ENCODE peak calls at places on chromosomes 3 and 15, in six cellular contexts. One of them, this sample, is unnamed.

GRCh38 chr3:52352566-52352965 is 36.4 kb downstream of the DNAH1 start:
- DNase-seq in uterus: no peak
- DNase-seq in NB4: no peak
- DNase-seq in prostate gland: no peak
- DNase-seq in ovary: no peak
- DNase-seq in stomach: no peak
- DNase-seq in this sample: no peak

GRCh38 chr15:69305204-69305931 is 6.7 kb downstream of the PAQR5 start:
- DNase-seq in prostate gland: no peak
- DNase-seq in stomach: no peak
- DNase-seq in NB4: peak; percentile 86
- DNase-seq in uterus: no peak
- DNase-seq in ovary: no peak
- DNase-seq in this sample: no peak

GRCh38 chr3:64924961-64925360 is 237.2 kb upstream of the ADAMTS9 start:
- DNase-seq in NB4: no peak
- DNase-seq in ovary: no peak
- DNase-seq in prostate gland: no peak
- DNase-seq in stomach: no peak
- DNase-seq in uterus: no peak
- DNase-seq in this sample: no peak

GRCh38 chr3:192851821-192852352 is 65.8 kb downstream of the MB21D2 start:
- DNase-seq in stomach: peak; percentile 88
- DNase-seq in NB4: peak; percentile 39
- DNase-seq in uterus: no peak
- DNase-seq in prostate gland: peak; percentile 56
- DNase-seq in ovary: no peak
- DNase-seq in this sample: peak; percentile 85

GRCh38 chr3:21356402-21356801 is 394.6 kb downstream of the ZNF385D start:
- DNase-seq in prostate gland: no peak
- DNase-seq in ovary: no peak
- DNase-seq in uterus: no peak
- DNase-seq in stomach: no peak
- DNase-seq in NB4: no peak
- DNase-seq in this sample: no peak

GRCh38 chr15:34056921-34057320 is 17.9 kb upstream of the AVEN start:
- DNase-seq in stomach: no peak
- DNase-seq in NB4: no peak
- DNase-seq in ovary: no peak
- DNase-seq in prostate gland: no peak
- DNase-seq in uterus: no peak
- DNase-seq in this sample: no peak

GRCh38 chr15:33874156-33874555 is 94.1 kb upstream of the CHRM5 start:
- DNase-seq in uterus: no peak
- DNase-seq in ovary: no peak
- DNase-seq in stomach: no peak
- DNase-seq in prostate gland: no peak
- DNase-seq in NB4: no peak
- DNase-seq in this sample: no peak

GRCh38 chr3:67176396-67176795 is 178.3 kb downstream of the KBTBD8 start:
- DNase-seq in prostate gland: peak; percentile 43
- DNase-seq in uterus: no peak
- DNase-seq in ovary: no peak
- DNase-seq in NB4: no peak
- DNase-seq in stomach: no peak
- DNase-seq in this sample: no peak

GRCh38 chr15:76340802-76341365 is 4.3 kb downstream of the ISL2 start:
- DNase-seq in stomach: no peak
- DNase-seq in NB4: no peak
- DNase-seq in ovary: no peak
- DNase-seq in prostate gland: no peak
- DNase-seq in uterus: no peak
- DNase-seq in this sample: no peak

GRCh38 chr15:84752195-84752594 is 3.8 kb downstream of the ZNF592 start:
- DNase-seq in stomach: no peak
- DNase-seq in prostate gland: no peak
- DNase-seq in uterus: no peak
- DNase-seq in ovary: no peak
- DNase-seq in NB4: no peak
- DNase-seq in this sample: no peak

GRCh38 chr3:177729939-177730700 is 532.8 kb upstream of the TBL1XR1 start:
- DNase-seq in prostate gland: no peak
- DNase-seq in uterus: peak; percentile 49
- DNase-seq in stomach: no peak
- DNase-seq in NB4: no peak
- DNase-seq in ovary: no peak
- DNase-seq in this sample: peak; percentile 36

GRCh38 chr3:56899851-56900250 is 98.1 kb upstream of the ARHGEF3 start:
- DNase-seq in uterus: no peak
- DNase-seq in stomach: no peak
- DNase-seq in ovary: no peak
- DNase-seq in NB4: peak; percentile 81
- DNase-seq in prostate gland: no peak
- DNase-seq in this sample: no peak

GRCh38 chr3:184952671-184953070 is 140.7 kb downstream of the VPS8 start:
- DNase-seq in uterus: no peak
- DNase-seq in ovary: no peak
- DNase-seq in NB4: peak; percentile 15
- DNase-seq in stomach: no peak
- DNase-seq in prostate gland: no peak
- DNase-seq in this sample: no peak

GRCh38 chr15:75844629-75845390 is 1.6 kb downstream of the UBE2Q2 start:
- DNase-seq in prostate gland: no peak
- DNase-seq in uterus: no peak
- DNase-seq in ovary: no peak
- DNase-seq in stomach: no peak
- DNase-seq in NB4: no peak
- DNase-seq in this sample: no peak

GRCh38 chr15:29680806-29681485 is 141.3 kb downstream of the TJP1 start:
- DNase-seq in uterus: no peak
- DNase-seq in stomach: no peak
- DNase-seq in NB4: no peak
- DNase-seq in ovary: no peak
- DNase-seq in prostate gland: no peak
- DNase-seq in this sample: no peak

GRCh38 chr15:78457101-78457500 is 19.1 kb downstream of the IREB2 start:
- DNase-seq in NB4: no peak
- DNase-seq in prostate gland: peak; percentile 40
- DNase-seq in uterus: no peak
- DNase-seq in ovary: no peak
- DNase-seq in stomach: no peak
- DNase-seq in this sample: no peak

GRCh38 chr3:179949869-179950268 is 86.9 kb downstream of the PEX5L start:
- DNase-seq in stomach: no peak
- DNase-seq in ovary: no peak
- DNase-seq in NB4: no peak
- DNase-seq in uterus: no peak
- DNase-seq in prostate gland: no peak
- DNase-seq in this sample: no peak

GRCh38 chr3:52055537-52056351 is 627 bp downstream of the DUSP7 start:
- DNase-seq in prostate gland: no peak
- DNase-seq in uterus: peak; percentile 53
- DNase-seq in ovary: no peak
- DNase-seq in stomach: peak; percentile 49
- DNase-seq in NB4: peak; percentile 77
- DNase-seq in this sample: peak; percentile 62

GRCh38 chr15:48190932-48191573 is 412 bp upstream of the CTXN2 start:
- DNase-seq in ovary: peak; percentile 53
- DNase-seq in uterus: peak; percentile 32
- DNase-seq in NB4: peak; percentile 45
- DNase-seq in prostate gland: peak; percentile 31
- DNase-seq in stomach: peak; percentile 52
- DNase-seq in this sample: peak; percentile 84

GRCh38 chr3:47890832-47891620 is 88.1 kb downstream of the DHX30 start:
- DNase-seq in prostate gland: no peak
- DNase-seq in NB4: no peak
- DNase-seq in uterus: peak; percentile 81
- DNase-seq in ovary: peak; percentile 22
- DNase-seq in stomach: no peak
- DNase-seq in this sample: no peak

GRCh38 chr15:41827290-41827879 is 507 bp upstream of the JMJD7 start:
- DNase-seq in uterus: no peak
- DNase-seq in stomach: peak; percentile 34
- DNase-seq in NB4: no peak
- DNase-seq in prostate gland: peak; percentile 22
- DNase-seq in ovary: peak; percentile 43
- DNase-seq in this sample: peak; percentile 42

GRCh38 chr15:70068783-70069565 is 28.7 kb downstream of the TLE3 start:
- DNase-seq in NB4: no peak
- DNase-seq in stomach: peak; percentile 62
- DNase-seq in prostate gland: no peak
- DNase-seq in ovary: peak; percentile 36
- DNase-seq in uterus: no peak
- DNase-seq in this sample: no peak

GRCh38 chr15:38275951-38276350 is 23.3 kb downstream of the SPRED1 start:
- DNase-seq in uterus: no peak
- DNase-seq in prostate gland: no peak
- DNase-seq in ovary: no peak
- DNase-seq in stomach: no peak
- DNase-seq in NB4: no peak
- DNase-seq in this sample: no peak

GRCh38 chr3:100271522-100271921 is 10.7 kb downstream of the TBC1D23 start:
- DNase-seq in stomach: no peak
- DNase-seq in NB4: no peak
- DNase-seq in ovary: no peak
- DNase-seq in prostate gland: no peak
- DNase-seq in uterus: no peak
- DNase-seq in this sample: no peak

GRCh38 chr3:43215684-43216336 is 70.5 kb upstream of the SNRK start:
- DNase-seq in prostate gland: no peak
- DNase-seq in stomach: no peak
- DNase-seq in uterus: no peak
- DNase-seq in NB4: no peak
- DNase-seq in ovary: no peak
- DNase-seq in this sample: no peak
- TF ChIP-seq CTCF in prostate gland: no peak
- TF ChIP-seq CTCF in stomach: no peak
- TF ChIP-seq CTCF in uterus: no peak
- TF ChIP-seq CTCF in NB4: peak; percentile 1
- TF ChIP-seq CTCF in ovary: no peak
- TF ChIP-seq CTCF in this sample: no peak

GRCh38 chr15:57421540-57421939 is 45.2 kb downstream of the CGNL1 start:
- DNase-seq in NB4: peak; percentile 35
- DNase-seq in stomach: no peak
- DNase-seq in uterus: no peak
- DNase-seq in prostate gland: no peak
- DNase-seq in ovary: no peak
- DNase-seq in this sample: no peak

GRCh38 chr15:57419335-57419734 is 43.0 kb downstream of the CGNL1 start:
- DNase-seq in NB4: no peak
- DNase-seq in ovary: no peak
- DNase-seq in stomach: no peak
- DNase-seq in prostate gland: no peak
- DNase-seq in uterus: no peak
- DNase-seq in this sample: no peak

GRCh38 chr15:57418640-57419039 is 42.3 kb downstream of the CGNL1 start:
- DNase-seq in ovary: no peak
- DNase-seq in uterus: no peak
- DNase-seq in NB4: no peak
- DNase-seq in stomach: no peak
- DNase-seq in prostate gland: no peak
- DNase-seq in this sample: no peak

GRCh38 chr15:57422113-57422754 is 45.9 kb downstream of the CGNL1 start:
- DNase-seq in ovary: no peak
- DNase-seq in stomach: no peak
- DNase-seq in prostate gland: no peak
- DNase-seq in NB4: peak; percentile 83
- DNase-seq in uterus: no peak
- DNase-seq in this sample: no peak

DNA sequence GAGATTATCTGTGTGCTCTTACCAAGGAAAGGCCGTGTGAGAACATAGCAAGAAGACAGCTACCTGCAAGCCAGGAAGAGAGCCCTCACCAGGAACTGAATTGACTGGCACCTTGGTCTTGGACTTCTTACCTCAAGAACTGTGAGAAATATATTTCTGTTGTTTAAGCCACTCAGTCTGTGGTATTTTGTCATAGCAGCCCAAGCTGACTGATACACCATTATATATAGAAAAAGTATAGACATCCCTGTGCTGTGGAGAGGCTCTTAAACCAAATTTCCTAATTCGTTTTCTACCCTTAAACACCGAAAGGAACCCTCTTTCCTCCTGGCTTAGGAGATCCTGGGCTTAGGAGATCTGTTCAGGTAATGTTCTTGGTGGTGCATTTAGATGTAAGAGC is 44.8 kb downstream of the CGNL1 start:
- DNase-seq in ovary: no peak
- DNase-seq in prostate gland: no peak
- DNase-seq in stomach: no peak
- DNase-seq in NB4: no peak
- DNase-seq in uterus: no peak
- DNase-seq in this sample: no peak
- TF ChIP-seq POLR2A in ovary: no peak
- TF ChIP-seq POLR2A in prostate gland: no peak
- TF ChIP-seq POLR2A in stomach: no peak
- TF ChIP-seq POLR2A in NB4: no peak
- TF ChIP-seq POLR2A in uterus: no peak
- TF ChIP-seq POLR2A in this sample: no peak

GRCh38 chr15:88256261-88257230 is at the start of gene NTRK3:
- DNase-seq in NB4: no peak
- DNase-seq in ovary: no peak
- DNase-seq in prostate gland: no peak
- DNase-seq in uterus: peak; percentile 46
- DNase-seq in stomach: no peak
- DNase-seq in this sample: peak; percentile 6
- TF ChIP-seq CTCF in NB4: no peak
- TF ChIP-seq CTCF in ovary: no peak
- TF ChIP-seq CTCF in prostate gland: no peak
- TF ChIP-seq CTCF in uterus: no peak
- TF ChIP-seq CTCF in stomach: no peak
- TF ChIP-seq CTCF in this sample: no peak

GRCh38 chr3:139340784-139341183 is 3.0 kb upstream of the MRPS22 start:
- DNase-seq in NB4: no peak
- DNase-seq in uterus: no peak
- DNase-seq in ovary: no peak
- DNase-seq in stomach: no peak
- DNase-seq in prostate gland: no peak
- DNase-seq in this sample: no peak

GRCh38 chr3:139339219-139339906 is 4.5 kb upstream of the MRPS22 start:
- DNase-seq in stomach: no peak
- DNase-seq in uterus: no peak
- DNase-seq in prostate gland: no peak
- DNase-seq in NB4: peak; percentile 90
- DNase-seq in ovary: no peak
- DNase-seq in this sample: no peak

GRCh38 chr3:139346771-139347170 is 3.0 kb downstream of the MRPS22 start:
- DNase-seq in uterus: no peak
- DNase-seq in prostate gland: no peak
- DNase-seq in ovary: no peak
- DNase-seq in stomach: no peak
- DNase-seq in NB4: no peak
- DNase-seq in this sample: no peak

GRCh38 chr3:139342054-139342453 is 1.8 kb upstream of the MRPS22 start:
- DNase-seq in prostate gland: no peak
- DNase-seq in stomach: no peak
- DNase-seq in ovary: no peak
- DNase-seq in NB4: no peak
- DNase-seq in uterus: no peak
- DNase-seq in this sample: no peak

GRCh38 chr3:139343895-139344856 is at the start of gene MRPS22:
- DNase-seq in uterus: peak; percentile 75
- DNase-seq in ovary: peak; percentile 75
- DNase-seq in prostate gland: peak; percentile 83
- DNase-seq in NB4: peak; percentile 92
- DNase-seq in stomach: peak; percentile 79
- DNase-seq in this sample: peak; percentile 87
- TF ChIP-seq POLR2A in uterus: peak; percentile 31
- TF ChIP-seq POLR2A in ovary: no peak
- TF ChIP-seq POLR2A in prostate gland: peak; percentile 76
- TF ChIP-seq POLR2A in NB4: peak; percentile 50
- TF ChIP-seq POLR2A in stomach: no peak
- TF ChIP-seq POLR2A in this sample: no peak

This sample was measured in thyroid gland.